ENCODE peak calls at places on chromosomes 7 and 10, in seven cellular contexts. A, P, N, Q, D, S and K are unnamed samples.

GRCh38 chr7:48360574-48360973 is 189.3 kb downstream of the ABCA13 start:
- DNase-seq in P (no peak), Q (no peak), N (peak), S (no peak), A (no peak), D (peak), K (no peak)

GRCh38 chr10:100621360-100622205 is 85.8 kb downstream of the HIF1AN start:
- DNase-seq in A (peak), P (no peak), N (peak), D (no peak), Q (no peak), S (peak), K (no peak)

GRCh38 chr7:155543011-155543881 is 3.1 kb downstream of the CNPY1 start:
- DNase-seq in N (peak), A (no peak), P (no peak), Q (no peak), D (no peak), S (no peak), K (no peak)

GRCh38 chr7:30348083-30348560 is 63.7 kb downstream of the ZNRF2 start:
- DNase-seq in N (peak), S (peak), P (no peak), Q (peak), A (peak), D (peak), K (no peak)

GRCh38 chr10:125266966-125267365 is 106.6 kb upstream of the CTBP2 start:
- DNase-seq in S (no peak), N (no peak), A (no peak), Q (no peak), P (no peak), D (no peak), K (no peak)

GRCh38 chr7:84688671-84689070 is 494.1 kb upstream of the SEMA3A start:
- DNase-seq in Q (no peak), D (peak), N (peak), S (no peak), A (no peak), P (no peak), K (no peak)

GRCh38 chr7:28054531-28055160 is 125.9 kb downstream of the JAZF1 start:
- DNase-seq in P (no peak), A (no peak), S (no peak), D (no peak), N (no peak), Q (no peak), K (no peak)

GRCh38 chr7:45921699-45922519 is 837 bp upstream of the IGFBP3 start:
- DNase-seq in N (peak), P (peak), A (no peak), Q (peak), D (peak), S (no peak), K (peak)

GRCh38 chr10:124329941-124330340 is 88.8 kb downstream of the OAT start:
- DNase-seq in P (no peak), S (no peak), N (no peak), D (no peak), Q (no peak), A (no peak), K (peak)

GRCh38 chr7:123643495-123644428 is 11.9 kb upstream of the LMOD2 start:
- DNase-seq in P (peak), S (no peak), D (peak), N (peak), A (no peak), Q (peak), K (peak)

GRCh38 chr10:128747556-128748335 is 621.5 kb upstream of the MKI67 start:
- DNase-seq in N (no peak), D (no peak), S (no peak), P (no peak), A (no peak), Q (no peak), K (no peak)

GRCh38 chr10:127833804-127834203 is 58.9 kb downstream of the CLRN3 start:
- DNase-seq in D (no peak), P (no peak), N (no peak), Q (no peak), S (no peak), A (no peak), K (no peak)